ENCODE peak calls at places on chromosome 17, in eight cellular contexts. K, I, B, E, X, S, J and F are unnamed samples. For H3K9me3, the result is how much of the 10 kb centered on the place peaks cover.

GRCh38 chr17:8109669-8110455 is 8.5 kb downstream of the ALOXE3 start:
- DNase-seq in K (peak), I (no peak), B (peak), E (peak), X (peak), S (peak), J (peak), F (no peak)

GRCh38 chr17:65301184-65301583 is 164.0 kb downstream of the RGS9 start:
- DNase-seq in K (no peak), I (no peak), B (no peak), E (no peak), X (no peak), S (no peak), J (no peak), F (no peak)

GRCh38 chr17:9381068-9381467 is 194.6 kb downstream of the STX8 start:
- DNase-seq in K (no peak), I (peak), B (no peak), E (no peak), X (no peak), S (no peak), J (no peak), F (no peak)

GRCh38 chr17:50266384-50267073 is 7.7 kb upstream of the TMEM92 start:
- DNase-seq in K (peak), I (peak), B (peak), E (no peak), X (peak), S (peak), J (no peak), F (no peak)

GRCh38 chr17:61403846-61404701 is 4.4 kb downstream of the TBX2 start:
- DNase-seq in K (no peak), I (peak), B (no peak), E (no peak), X (peak), S (peak), J (no peak), F (no peak)

GRCh38 chr17:50845260-50846147 is 10.1 kb downstream of the WFIKKN2 start:
- DNase-seq in K (no peak), I (peak), B (no peak), E (peak), X (peak), S (no peak), J (no peak), F (no peak)

GRCh38 chr17:75832652-75833400 is 11.4 kb downstream of the UNC13D start:
- DNase-seq in K (no peak), I (no peak), B (no peak), E (peak), X (no peak), S (no peak), J (no peak), F (no peak)

GRCh38 chr17:75842411-75842810 is 1.8 kb downstream of the UNC13D start:
- DNase-seq in K (no peak), I (no peak), B (no peak), E (no peak), X (no peak), S (no peak), J (no peak), F (no peak)

GRCh38 chr17:55818026-55818425 is 67.2 kb downstream of the PCTP start:
- DNase-seq in K (no peak), I (no peak), B (no peak), E (no peak), X (no peak), S (no peak), J (no peak), F (no peak)

GRCh38 chr17:83151442-83152220 is 72.2 kb downstream of the METRNL start:
- DNase-seq in K (no peak), I (peak), B (no peak), E (no peak), X (peak), S (no peak), J (no peak), F (peak)

GRCh38 chr17:76080207-76080933 is 1.4 kb downstream of the ZACN start:
- DNase-seq in K (no peak), I (no peak), B (no peak), E (peak), X (no peak), S (no peak), J (no peak), F (no peak)

GRCh38 chr17:31072186-31072585 is 22.6 kb upstream of the NF1 start:
- DNase-seq in K (no peak), I (peak), B (no peak), E (peak), X (no peak), S (no peak), J (no peak), F (no peak)

GRCh38 chr17:81513669-81514484 is 1.3 kb upstream of the ACTG1 start:
- DNase-seq in K (peak), I (peak), B (peak), E (peak), X (peak), S (peak), J (peak), F (no peak)

GRCh38 chr17:72950236-72950931 is 142.1 kb downstream of the SLC39A11 start:
- DNase-seq in K (no peak), I (no peak), B (no peak), E (no peak), X (no peak), S (no peak), J (no peak), F (no peak)

GRCh38 chr17:28896884-28897768 is at the start of gene FLOT2:
- DNase-seq in K (peak), I (peak), B (peak), E (peak), X (peak), S (peak), J (peak), F (no peak)

GRCh38 chr17:48031966-48032365 is 5.6 kb downstream of the COPZ2 start:
- DNase-seq in K (no peak), I (no peak), B (no peak), E (no peak), X (peak), S (peak), J (no peak), F (no peak)
- H3K9me3 ChIP-seq in K (under half), I (under half), B (under half), E (under half), X (under half), S (under half), J (under half), F (under half)

GRCh38 chr17:18026408-18026776 is 12.6 kb downstream of the ATPAF2 start:
- DNase-seq in K (peak), I (peak), B (no peak), E (no peak), X (no peak), S (no peak), J (no peak), F (no peak)

GRCh38 chr17:18028114-18028513 is 10.9 kb downstream of the ATPAF2 start:
- DNase-seq in K (peak), I (no peak), B (no peak), E (peak), X (no peak), S (no peak), J (no peak), F (no peak)

GRCh38 chr17:18025596-18026407 is 13.2 kb downstream of the ATPAF2 start:
- DNase-seq in K (no peak), I (peak), B (no peak), E (no peak), X (no peak), S (no peak), J (no peak), F (no peak)

GRCh38 chr17:18028684-18029540 is 10.1 kb downstream of the ATPAF2 start:
- DNase-seq in K (peak), I (no peak), B (no peak), E (no peak), X (no peak), S (no peak), J (no peak), F (no peak)

DNA sequence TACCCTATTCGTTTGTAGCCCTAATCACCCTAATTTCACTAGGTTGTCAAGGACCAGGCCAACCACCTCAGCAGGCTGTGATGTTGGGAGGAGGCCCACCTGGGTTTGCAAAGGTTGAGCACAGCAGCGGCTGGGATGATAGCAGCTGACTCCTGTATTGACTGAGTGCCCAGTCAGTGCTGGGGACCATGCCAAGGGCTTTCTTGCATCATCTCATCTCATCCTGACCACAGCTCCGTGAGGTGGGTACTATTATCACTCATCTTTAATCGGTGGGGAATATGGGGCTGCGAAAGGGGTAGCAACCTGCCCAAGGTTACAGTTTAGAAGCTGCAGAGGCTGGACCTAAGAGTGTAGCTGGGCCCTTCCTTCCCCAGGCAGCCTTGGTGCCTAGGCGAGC is 11.7 kb downstream of the ATPAF2 start:
- DNase-seq in K (peak), I (no peak), B (no peak), E (no peak), X (no peak), S (no peak), J (no peak), F (no peak)
- H3K27ac ChIP-seq in K (no peak), I (no peak), B (no peak), E (peak), X (no peak), S (no peak), J (no peak), F (no peak)

GRCh38 chr17:16066125-16066524 is 66.5 kb downstream of the TTC19 start:
- DNase-seq in K (no peak), I (no peak), B (no peak), E (no peak), X (no peak), S (no peak), J (no peak), F (no peak)
- H3K9me3 ChIP-seq in K (under half), I (under half), B (under half), E (under half), X (under half), S (under half), J (under half), F (under half)

GRCh38 chr17:34579017-34579946 is at the start of gene TMEM132E:
- DNase-seq in K (no peak), I (peak), B (peak), E (peak), X (peak), S (peak), J (no peak), F (no peak)
- H3K27ac ChIP-seq in K (no peak), I (no peak), B (no peak), E (no peak), X (no peak), S (no peak), J (no peak), F (no peak)

DNA sequence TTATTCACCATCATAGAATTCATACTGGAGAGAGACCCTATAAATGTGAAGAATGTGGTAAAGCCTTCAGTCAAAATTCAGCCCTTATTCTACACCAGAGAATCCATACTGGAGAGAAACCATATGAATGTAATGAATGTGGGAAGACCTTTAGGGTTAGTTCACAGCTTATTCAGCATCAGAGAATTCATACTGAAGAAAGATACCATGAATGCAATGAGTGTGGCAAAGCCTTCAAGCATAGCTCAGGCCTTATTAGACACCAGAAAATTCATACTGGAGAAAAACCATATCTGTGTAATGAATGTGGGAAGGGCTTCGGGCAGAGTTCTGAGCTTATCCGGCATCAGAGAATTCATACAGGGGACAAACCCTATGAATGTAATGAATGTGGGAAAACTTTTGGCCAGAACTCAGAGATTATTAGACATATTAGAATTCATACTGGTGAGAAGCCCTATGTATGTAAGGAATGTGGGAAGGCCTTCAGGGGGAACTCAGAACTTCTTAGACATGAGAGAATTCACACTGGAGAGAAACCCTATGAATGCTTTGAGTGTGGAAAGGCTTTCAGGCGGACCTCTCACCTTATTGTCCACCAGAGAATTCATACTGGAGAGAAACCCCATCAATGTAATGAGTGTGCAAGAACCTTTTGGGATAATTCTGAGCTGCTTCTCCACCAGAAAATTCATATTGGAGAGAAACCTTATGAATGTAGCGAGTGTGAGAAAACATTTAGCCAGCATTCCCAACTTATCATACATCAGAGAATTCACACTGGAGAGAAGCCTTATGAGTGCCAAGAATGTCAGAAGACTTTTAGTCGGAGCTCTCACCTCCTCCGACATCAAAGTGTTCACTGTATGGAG is 14.1 kb downstream of the ZFP3 start:
- DNase-seq in K (no peak), I (no peak), B (no peak), E (no peak), X (no peak), S (no peak), J (no peak), F (no peak)
- H3K9me3 ChIP-seq in K (half or more), I (half or more), B (under half), E (under half), X (under half), S (under half), J (half or more), F (under half)

GRCh38 chr17:80393491-80393890 is 21.5 kb upstream of the ENDOV start:
- DNase-seq in K (no peak), I (no peak), B (no peak), E (no peak), X (no peak), S (no peak), J (no peak), F (no peak)
- H3K27ac ChIP-seq in K (no peak), I (no peak), B (peak), E (no peak), X (no peak), S (no peak), J (no peak), F (no peak)

GRCh38 chr17:56928586-56928985 is 14.7 kb upstream of the TRIM25 start:
- DNase-seq in K (no peak), I (no peak), B (no peak), E (no peak), X (no peak), S (no peak), J (no peak), F (no peak)
- H3K9me3 ChIP-seq in K (under half), I (under half), B (under half), E (under half), X (under half), S (under half), J (under half), F (under half)